ENCODE peak calls at places on chromosome 14, in nine cellular contexts. P is breast epithelium; N is K562; T is colonic mucosa; G is mesendoderm; K is naive thymus-derived CD4-positive, alpha-beta T cell; H is heart right ventricle; J is foreskin keratinocyte; E is astrocyte. Q is an unnamed sample.

GRCh38 chr14:69056389-69056788 is 77.3 kb upstream of the ACTN1 start:
- DNase-seq in E (no peak), H (no peak), T (no peak), P (no peak), G (peak; percentile 96), J (no peak), K (peak; percentile 16), N (no peak), Q (peak; percentile 77)

GRCh38 chr14:72692678-72693077 is 201.2 kb downstream of the DPF3 start:
- DNase-seq in H (no peak), T (no peak), J (no peak), K (no peak), N (no peak), P (no peak), E (no peak), G (peak; percentile 90), Q (no peak)

GRCh38 chr14:91352101-91352500 is 65.5 kb downstream of the CCDC88C start:
- DNase-seq in N (no peak), H (peak; percentile 63), P (no peak), K (no peak), J (no peak), G (no peak), E (peak; percentile 18), T (no peak), Q (no peak)

GRCh38 chr14:105018414-105018813 is 2.5 kb downstream of the CDCA4 start:
- DNase-seq in P (no peak), K (no peak), E (no peak), J (no peak), T (no peak), H (no peak), N (no peak), G (no peak), Q (no peak)

GRCh38 chr14:100410056-100410565 is 87.0 kb downstream of the SLC25A47 start:
- DNase-seq in G (peak; percentile 65), H (no peak), J (peak; percentile 8), E (peak; percentile 85), P (no peak), T (no peak), K (no peak), N (no peak), Q (peak; percentile 93)

GRCh38 chr14:106051790-106052189 is 525.4 kb downstream of the TMEM121 start:
- DNase-seq in G (no peak), J (no peak), P (no peak), E (no peak), H (no peak), T (no peak), N (no peak), K (no peak), Q (no peak)

GRCh38 chr14:105974902-105975301 is 448.5 kb downstream of the TMEM121 start:
- DNase-seq in K (peak; percentile 59), H (no peak), N (peak; percentile 48), E (no peak), T (no peak), P (no peak), G (peak; percentile 0), J (no peak), Q (no peak)

GRCh38 chr14:24699052-24699451 is 65.1 kb upstream of the GZMB start:
- DNase-seq in E (no peak), H (no peak), G (no peak), P (no peak), N (no peak), T (no peak), J (no peak), K (no peak), Q (no peak)

GRCh38 chr14:75980856-75981255 is 939 bp downstream of the TGFB3 start:
- DNase-seq in H (no peak), K (no peak), P (peak; percentile 64), E (no peak), J (no peak), G (no peak), T (no peak), N (no peak), Q (no peak)
- H3K4me1 ChIP-seq in H (peaks cover 32% of the 10 kb centered on the region), K (peaks cover 14% of the 10 kb centered on the region), P (peaks cover 5% of the 10 kb centered on the region), E (peaks cover 27% of the 10 kb centered on the region), J (no peaks in the 10 kb centered on the region), G (peaks cover 12% of the 10 kb centered on the region), T (peaks cover 10% of the 10 kb centered on the region), N (no peaks in the 10 kb centered on the region), Q (peaks cover 34% of the 10 kb centered on the region)

DNA sequence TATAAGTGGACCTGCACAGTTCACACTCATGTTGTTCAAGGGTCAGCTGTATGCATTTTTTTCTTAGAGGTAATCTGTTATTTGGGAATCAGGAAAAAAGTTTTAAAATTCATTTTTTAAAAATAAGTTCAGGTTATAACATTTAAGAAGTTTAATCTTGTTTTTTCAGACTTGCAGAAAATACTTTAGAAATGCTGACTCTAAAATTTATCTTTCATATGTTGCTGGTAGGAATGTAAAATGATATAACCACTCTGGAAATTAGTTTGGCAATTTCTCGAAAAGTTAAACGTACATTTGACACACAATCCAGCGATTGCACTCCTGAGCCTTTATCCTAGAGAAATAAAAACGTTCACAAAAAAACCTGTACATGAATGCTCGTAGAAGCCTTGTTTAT is 4.7 kb downstream of the VRK1 start:
- DNase-seq in G (no peak), K (no peak), P (no peak), H (no peak), N (no peak), E (no peak), T (no peak), J (no peak), Q (no peak)
- H3K4me1 ChIP-seq in G (peaks cover 6% of the 10 kb centered on the region), K (peaks cover 14% of the 10 kb centered on the region), P (no peaks in the 10 kb centered on the region), H (peaks cover 5% of the 10 kb centered on the region), N (peaks cover 45% of the 10 kb centered on the region), E (peaks cover 5% of the 10 kb centered on the region), T (no peaks in the 10 kb centered on the region), J (peaks cover 17% of the 10 kb centered on the region), Q (peaks cover 3% of the 10 kb centered on the region)

DNA sequence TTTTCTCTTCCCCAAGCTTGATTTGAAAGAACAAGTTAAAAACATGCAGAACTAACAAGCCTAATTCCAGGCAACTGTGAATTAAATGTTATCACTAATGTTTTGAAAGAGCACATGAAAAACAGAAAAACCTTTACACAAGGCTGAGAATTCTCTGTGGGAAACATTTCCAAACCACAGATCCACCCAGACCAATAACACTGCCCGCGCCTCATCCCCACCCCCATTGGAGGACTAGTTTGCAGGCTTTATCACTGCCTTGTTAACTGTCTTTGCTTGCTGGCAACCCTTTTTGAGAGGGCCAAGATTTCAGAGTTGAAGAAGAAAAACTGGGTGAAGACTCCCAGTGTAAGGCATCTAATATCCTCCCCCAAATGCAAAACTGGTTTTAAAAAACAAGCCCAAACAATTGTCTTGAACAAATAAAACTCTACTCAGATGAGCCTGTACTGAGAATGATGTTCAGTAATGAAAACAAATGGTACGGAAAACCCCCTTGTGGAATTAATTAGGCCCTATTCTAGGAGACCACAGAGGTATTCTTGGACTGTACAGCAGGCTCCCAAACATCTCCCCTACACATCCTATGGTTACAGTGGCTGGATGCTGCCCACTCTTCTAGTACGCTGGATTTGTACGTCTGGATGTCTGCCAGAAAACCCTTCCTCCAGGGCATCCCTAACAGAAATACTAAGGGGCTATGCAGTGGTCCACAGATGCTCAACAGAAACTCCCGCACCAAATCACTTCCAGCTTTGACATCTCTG is 5.8 kb downstream of the MAX start:
- DNase-seq in T (peak; percentile 53), G (no peak), H (peak; percentile 31), E (peak; percentile 54), P (no peak), K (no peak), N (peak; percentile 29), J (no peak), Q (peak; percentile 8)
- H3K4me1 ChIP-seq in T (peaks cover 22% of the 10 kb centered on the region), G (no peaks in the 10 kb centered on the region), H (peaks cover 93% of the 10 kb centered on the region), E (peaks cover 16% of the 10 kb centered on the region), P (peaks cover 4% of the 10 kb centered on the region), K (peaks cover 34% of the 10 kb centered on the region), N (peaks cover 28% of the 10 kb centered on the region), J (peaks cover 20% of the 10 kb centered on the region), Q (no peaks in the 10 kb centered on the region)

GRCh38 chr14:44960146-44960545 is 1.6 kb downstream of the KLHL28 start:
- DNase-seq in H (no peak), J (no peak), N (no peak), K (no peak), P (no peak), G (no peak), T (no peak), E (no peak), Q (peak; percentile 44)
- H3K4me1 ChIP-seq in H (peaks cover 48% of the 10 kb centered on the region), J (peaks cover 15% of the 10 kb centered on the region), N (no peaks in the 10 kb centered on the region), K (peaks cover 30% of the 10 kb centered on the region), P (no peaks in the 10 kb centered on the region), G (peaks cover 6% of the 10 kb centered on the region), T (peaks cover 21% of the 10 kb centered on the region), E (peaks cover 24% of the 10 kb centered on the region), Q (peaks cover 3% of the 10 kb centered on the region)

GRCh38 chr14:95185033-95185432 is 27.7 kb upstream of the DICER1 start:
- DNase-seq in N (no peak), J (no peak), K (no peak), E (no peak), G (no peak), H (no peak), T (no peak), P (no peak), Q (no peak)
- H3K4me1 ChIP-seq in N (peaks cover 14% of the 10 kb centered on the region), J (no peaks in the 10 kb centered on the region), K (no peaks in the 10 kb centered on the region), E (no peaks in the 10 kb centered on the region), G (no peaks in the 10 kb centered on the region), H (peaks cover 42% of the 10 kb centered on the region), T (peaks cover 4% of the 10 kb centered on the region), P (no peaks in the 10 kb centered on the region), Q (peaks cover 6% of the 10 kb centered on the region)

Q was measured in mesenchymal stem cell.